ENCODE peak calls at places on chromosome 12, in four cellular contexts. C is kidney epithelial cell, P is dorsolateral prefrontal cortex, Y is adipocyte. Z is an unnamed sample.
A peak's percentile ranks its signal among the peaks of the same experiment; 100 is the strongest.

GRCh38 chr12:69657376-69658137 is 41.5 kb downstream of the BEST3 start:
- DNase-seq in C (peak; percentile 7), P (no peak), Y (no peak), Z (peak; percentile 6)

GRCh38 chr12:104750061-104750460 is 208.0 kb downstream of the SLC41A2 start:
- DNase-seq in C (peak; percentile 53), P (no peak), Y (peak; percentile 72), Z (peak; percentile 79)

GRCh38 chr12:586318-587071 is 76.8 kb downstream of the NINJ2 start:
- DNase-seq in C (no peak), P (no peak), Y (no peak), Z (no peak)

GRCh38 chr12:61357496-61357895 is 902.7 kb upstream of the USP15 start:
- DNase-seq in C (no peak), P (no peak), Y (no peak), Z (no peak)

GRCh38 chr12:22410497-22410896 is 76.0 kb upstream of the ST8SIA1 start:
- DNase-seq in C (peak; percentile 34), P (no peak), Y (no peak), Z (no peak)

GRCh38 chr12:121803861-121804416 is at the start of gene SETD1B:
- DNase-seq in C (no peak), P (no peak), Y (peak; percentile 67), Z (peak; percentile 72)

GRCh38 chr12:112539221-112539620 is 120.5 kb downstream of the PTPN11 start:
- DNase-seq in C (no peak), P (no peak), Y (no peak), Z (no peak)

GRCh38 chr12:123129651-123130050 is 21.2 kb downstream of the PITPNM2 start:
- DNase-seq in C (no peak), P (no peak), Y (no peak), Z (no peak)

GRCh38 chr12:121793501-121793835 is at the start of gene RHOF:
- DNase-seq in C (no peak), P (no peak), Y (peak; percentile 72), Z (no peak)

GRCh38 chr12:130468186-130468585 is 130.5 kb downstream of the PIWIL1 start:
- DNase-seq in C (no peak), P (no peak), Y (no peak), Z (no peak)

GRCh38 chr12:120235369-120236123 is 30.0 kb downstream of the PXN start:
- DNase-seq in C (no peak), P (no peak), Y (no peak), Z (no peak)

GRCh38 chr12:124295431-124296058 is 652 bp downstream of the RFLNA start:
- DNase-seq in C (no peak), P (no peak), Y (peak; percentile 14), Z (no peak)
- H3K4me3 ChIP-seq in C (peak overlapping the region; percentile 19), P (peak overlapping the region; percentile 51), Y (no peak overlapping the region), Z (peak overlapping the region; percentile 64)

DNA sequence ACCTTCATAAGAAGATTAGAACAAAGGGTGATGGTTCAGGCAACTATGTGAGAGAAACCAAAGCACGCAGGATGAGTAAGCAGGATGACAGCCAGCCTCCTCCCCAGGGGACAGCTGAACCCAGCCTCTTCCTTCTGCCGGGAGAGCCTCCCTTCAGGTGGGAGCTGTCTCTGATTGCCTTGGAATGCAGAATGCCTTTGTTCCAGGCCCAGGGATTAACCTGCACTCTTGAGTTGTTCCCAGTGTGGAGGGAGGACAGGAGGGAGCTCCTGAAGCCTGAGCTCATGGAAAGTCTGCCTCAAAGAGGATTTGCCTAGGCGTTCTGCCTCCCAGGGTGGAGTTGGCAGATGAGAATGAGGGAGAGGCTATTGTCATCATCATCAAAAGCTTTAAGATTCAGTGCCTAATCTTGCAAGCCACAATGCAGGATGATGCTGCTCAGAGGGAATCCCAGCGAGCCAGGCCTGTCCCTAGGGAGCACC is 3.6 kb upstream of the KRT6A start:
- DNase-seq in C (no peak), P (no peak), Y (peak; percentile 26), Z (peak; percentile 87)
- H3K4me3 ChIP-seq in C (no peak overlapping the region), P (no peak overlapping the region), Y (no peak overlapping the region), Z (no peak overlapping the region)

GRCh38 chr12:40792792-40793386 is 100.7 kb downstream of the CNTN1 start:
- DNase-seq in C (no peak), P (no peak), Y (no peak), Z (no peak)
- H3K4me3 ChIP-seq in C (no peak overlapping the region), P (no peak overlapping the region), Y (no peak overlapping the region), Z (no peak overlapping the region)

GRCh38 chr12:3834774-3835173 is 38.4 kb downstream of the PARP11 start:
- DNase-seq in C (no peak), P (no peak), Y (no peak), Z (no peak)

GRCh38 chr12:3836641-3837040 is 36.6 kb downstream of the PARP11 start:
- DNase-seq in C (no peak), P (no peak), Y (no peak), Z (no peak)

GRCh38 chr12:3837049-3837448 is 36.1 kb downstream of the PARP11 start:
- DNase-seq in C (no peak), P (no peak), Y (no peak), Z (no peak)

GRCh38 chr12:3835914-3836313 is 37.3 kb downstream of the PARP11 start:
- DNase-seq in C (no peak), P (no peak), Y (no peak), Z (no peak)

DNA sequence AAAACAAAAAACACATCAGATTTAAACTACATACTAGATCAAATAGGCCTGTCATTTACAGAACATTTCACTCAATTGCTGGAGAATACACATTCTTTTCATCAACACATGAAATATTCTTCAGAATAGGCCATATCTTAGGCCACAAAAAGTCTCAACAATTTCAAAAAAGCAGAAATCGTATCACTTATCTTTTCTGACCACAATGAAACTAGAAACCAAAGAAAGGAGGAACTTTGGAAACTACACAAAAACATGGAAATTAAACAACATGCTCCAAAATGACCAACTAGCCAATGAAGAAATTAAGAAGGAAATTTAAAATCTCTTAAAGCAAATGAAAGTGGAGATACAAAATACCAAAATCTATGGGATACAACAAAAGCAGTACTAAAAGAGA is 35.1 kb downstream of the PARP11 start:
- DNase-seq in C (no peak), P (no peak), Y (no peak), Z (no peak)
- H3K4me3 ChIP-seq in C (no peak overlapping the region), P (no peak overlapping the region), Y (no peak overlapping the region), Z (no peak overlapping the region)

Z was measured in AG10803.